ENCODE peak calls at places on chromosome 21, in six cellular contexts. E is fibroblast of mammary gland, M is endothelial cell, O is heart right ventricle, P is AG10803, F is left lung. W is an unnamed sample.

GRCh38 chr21:44093761-44094160 is 13.4 kb upstream of the PWP2 start:
- DNase-seq in E (no peak), M (no peak), O (no peak), P (no peak), F (no peak), W (no peak)

GRCh38 chr21:35924714-35925301 is 135.5 kb downstream of the SETD4 start:
- DNase-seq in E (peak), M (no peak), O (no peak), P (peak), F (peak), W (no peak)

GRCh38 chr21:34807881-34808568 is 139.2 kb downstream of the CLIC6 start:
- DNase-seq in E (peak), M (no peak), O (no peak), P (peak), F (peak), W (no peak)

GRCh38 chr21:42669069-42669468 is 15.6 kb downstream of the PDE9A start:
- DNase-seq in E (peak), M (no peak), O (peak), P (no peak), F (no peak), W (no peak)

GRCh38 chr21:44051462-44051941 is 39.4 kb downstream of the TRAPPC10 start:
- DNase-seq in E (peak), M (no peak), O (peak), P (peak), F (no peak), W (no peak)

GRCh38 chr21:34592120-34592561 is 22.8 kb downstream of the RCAN1 start:
- DNase-seq in E (peak), M (no peak), O (peak), P (no peak), F (no peak), W (no peak)

GRCh38 chr21:20004353-20004752 is 993.9 kb upstream of the NCAM2 start:
- DNase-seq in E (no peak), M (peak), O (no peak), P (no peak), F (no peak), W (no peak)

GRCh38 chr21:34992736-34993135 is 56.4 kb downstream of the RUNX1 start:
- DNase-seq in E (peak), M (no peak), O (peak), P (peak), F (no peak), W (no peak)

GRCh38 chr21:43667191-43667904 is 8.0 kb downstream of the RRP1B start:
- DNase-seq in E (peak), M (no peak), O (no peak), P (peak), F (no peak), W (no peak)

GRCh38 chr21:35359076-35359475 is 310.0 kb upstream of the RUNX1 start:
- DNase-seq in E (no peak), M (no peak), O (no peak), P (peak), F (no peak), W (no peak)

GRCh38 chr21:44299085-44299457 is 782 bp upstream of the PFKL start:
- DNase-seq in E (peak), M (no peak), O (no peak), P (peak), F (no peak), W (no peak)

GRCh38 chr21:26732442-26733221 is 112.6 kb downstream of the ADAMTS1 start:
- DNase-seq in E (peak), M (peak), O (peak), P (peak), F (no peak), W (no peak)

GRCh38 chr21:33644383-33645074 is 2.2 kb downstream of the ITSN1 start:
- DNase-seq in E (peak), M (no peak), O (no peak), P (peak), F (no peak), W (no peak)

GRCh38 chr21:38012700-38013099 is 96.4 kb upstream of the KCNJ6 start:
- DNase-seq in E (no peak), M (no peak), O (no peak), P (no peak), F (no peak), W (no peak)

GRCh38 chr21:41509206-41509496 is 1.2 kb upstream of the TMPRSS2 start:
- DNase-seq in E (no peak), M (no peak), O (no peak), P (no peak), F (no peak), W (no peak)

GRCh38 chr21:37496972-37497371 is 130.4 kb downstream of the DYRK1A start:
- DNase-seq in E (peak), M (no peak), O (no peak), P (peak), F (no peak), W (no peak)

GRCh38 chr21:27040738-27041137 is 73.8 kb upstream of the ADAMTS5 start:
- DNase-seq in E (no peak), M (no peak), O (no peak), P (no peak), F (no peak), W (no peak)

GRCh38 chr21:44532712-44533111 is 7.3 kb downstream of the KRTAP10-1 start:
- DNase-seq in E (no peak), M (no peak), O (no peak), P (no peak), F (no peak), W (no peak)

GRCh38 chr21:43194303-43195130 is 25.7 kb downstream of the CRYAA start:
- DNase-seq in E (no peak), M (no peak), O (no peak), P (no peak), F (no peak), W (no peak)

GRCh38 chr21:23475518-23476189 is 2131.6 kb downstream of the MRPL39 start:
- DNase-seq in E (no peak), M (no peak), O (no peak), P (no peak), F (no peak), W (no peak)

GRCh38 chr21:42569732-42570301 is 56.2 kb downstream of the SLC37A1 start:
- DNase-seq in E (no peak), M (no peak), O (no peak), P (no peak), F (peak), W (no peak)

DNA sequence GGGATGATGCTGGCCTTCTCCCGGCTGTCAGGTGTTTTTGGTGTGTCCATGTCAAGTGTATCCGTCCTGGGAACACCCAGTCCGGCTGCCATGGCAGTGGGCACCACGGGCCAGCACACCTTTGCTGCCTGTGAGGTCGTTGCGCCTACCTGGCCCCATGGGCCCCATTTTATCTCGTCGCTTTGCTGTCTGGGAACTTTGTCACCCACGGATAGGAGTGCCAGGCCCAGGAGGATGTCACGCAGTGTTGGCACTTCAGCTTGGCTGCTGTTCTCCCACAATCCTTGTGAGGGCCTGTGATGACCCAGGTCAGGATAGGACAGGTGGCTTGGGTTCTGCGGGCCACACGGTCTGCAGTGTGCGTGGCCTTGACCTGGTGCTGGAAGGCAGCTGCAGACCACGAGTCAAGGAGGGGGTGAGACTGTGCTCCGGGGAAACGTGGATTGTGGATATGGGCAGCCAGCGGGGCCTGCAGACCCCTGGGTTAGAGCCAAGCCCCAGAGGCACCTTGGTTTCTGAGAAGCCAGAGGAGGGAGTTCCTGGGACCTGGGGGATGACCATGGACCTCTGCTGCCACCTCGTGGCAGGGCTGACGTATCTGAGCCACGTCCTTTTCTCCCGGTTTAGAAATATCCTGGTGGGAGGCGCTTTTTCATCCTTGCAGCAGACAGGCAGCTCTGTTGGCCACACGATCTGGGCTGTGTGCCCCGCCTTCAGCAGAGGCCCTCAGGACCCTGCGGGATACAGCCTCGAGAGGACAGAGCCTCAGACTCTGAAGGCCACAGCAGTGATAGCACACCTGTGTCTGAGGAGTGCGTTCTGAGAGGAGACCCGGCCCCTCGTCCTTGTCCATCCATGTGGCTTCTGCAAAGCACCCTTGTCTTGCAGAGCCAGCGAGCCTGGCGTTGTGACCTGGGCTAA is 161.1 kb upstream of the COL6A1 start:
- DNase-seq in E (peak), M (peak), O (peak), P (peak), F (peak), W (peak)
- TF ChIP-seq CTCF in E (peak), M (peak), O (peak), P (peak), F (peak), W (no peak)

GRCh38 chr21:39126486-39126806 is 56.8 kb downstream of the PSMG1 start:
- DNase-seq in E (no peak), M (no peak), O (no peak), P (no peak), F (no peak), W (no peak)
- TF ChIP-seq CTCF in E (no peak), M (no peak), O (no peak), P (no peak), F (no peak), W (no peak)

GRCh38 chr21:45615145-45615711 is 28.3 kb upstream of the PCBP3 start:
- DNase-seq in E (peak), M (no peak), O (no peak), P (no peak), F (peak), W (peak)
- TF ChIP-seq CTCF in E (no peak), M (no peak), O (no peak), P (no peak), F (no peak), W (no peak)

GRCh38 chr21:16539041-16539440 is 809.3 kb downstream of the USP25 start:
- DNase-seq in E (peak), M (no peak), O (no peak), P (no peak), F (no peak), W (no peak)
- TF ChIP-seq CTCF in E (no peak), M (no peak), O (no peak), P (no peak), F (no peak), W (no peak)

GRCh38 chr21:18041012-18041411 is 203.6 kb upstream of the CHODL start:
- DNase-seq in E (peak), M (peak), O (no peak), P (no peak), F (no peak), W (no peak)
- TF ChIP-seq CTCF in E (peak), M (no peak), O (peak), P (peak), F (peak), W (no peak)

DNA sequence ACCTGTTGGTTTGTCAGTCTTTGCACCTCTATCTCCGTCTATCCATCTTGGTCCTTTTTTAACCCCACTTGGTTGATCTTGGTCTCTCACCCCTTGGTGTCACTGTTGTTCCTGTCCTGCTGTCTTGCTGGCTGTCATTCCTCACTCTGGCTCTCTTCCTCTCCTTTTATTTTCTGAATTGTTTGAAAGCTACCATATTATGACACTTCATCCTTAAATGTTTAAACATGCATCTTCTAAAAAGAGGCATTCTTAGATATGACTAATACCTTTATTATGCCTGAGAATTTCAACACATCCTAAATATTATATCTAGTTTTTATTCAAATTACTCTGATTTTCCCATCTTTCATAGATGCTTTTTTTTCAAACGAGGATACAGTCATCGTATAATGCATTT is 37.0 kb downstream of the BACH1 start:
- DNase-seq in E (peak), M (no peak), O (no peak), P (peak), F (no peak), W (no peak)
- TF ChIP-seq CTCF in E (no peak), M (no peak), O (no peak), P (peak), F (no peak), W (no peak)

GRCh38 chr21:32281531-32281930 is 2.7 kb upstream of the MIS18A start:
- DNase-seq in E (peak), M (no peak), O (no peak), P (no peak), F (no peak), W (no peak)

GRCh38 chr21:32276671-32277070 is 2.2 kb downstream of the MIS18A start:
- DNase-seq in E (no peak), M (no peak), O (no peak), P (no peak), F (no peak), W (no peak)

GRCh38 chr21:32278068-32278467 is 781 bp downstream of the MIS18A start:
- DNase-seq in E (peak), M (no peak), O (no peak), P (no peak), F (no peak), W (no peak)

GRCh38 chr21:32279377-32279680 is 480 bp upstream of the MIS18A start:
- DNase-seq in E (no peak), M (no peak), O (no peak), P (no peak), F (no peak), W (no peak)

GRCh38 chr21:32278518-32279376 is at the start of gene MIS18A:
- DNase-seq in E (peak), M (peak), O (peak), P (peak), F (peak), W (peak)
- TF ChIP-seq CTCF in E (no peak), M (no peak), O (peak), P (peak), F (no peak), W (no peak)